ENCODE peak calls at places on chromosomes 11 and 22, in five cellular contexts. S, Y, U, D and Z are unnamed samples.
A peak's percentile ranks its signal among the peaks of the same experiment; 100 is the strongest.

GRCh38 chr11:115504279-115505158 is at the start of gene CADM1:
- DNase-seq in U (no peak), D (peak; percentile 92), Y (peak; percentile 82), S (peak; percentile 98), Z (peak; percentile 96)

GRCh38 chr11:80297808-80298460 is 857.1 kb upstream of the TENM4 start:
- DNase-seq in D (no peak), U (no peak), Y (no peak), S (no peak), Z (no peak)

GRCh38 chr11:121968638-121969037 is 147.4 kb downstream of the BLID start:
- DNase-seq in Y (no peak), S (no peak), D (no peak), U (no peak), Z (no peak)

GRCh38 chr11:109197656-109198055 is 224.3 kb upstream of the C11orf87 start:
- DNase-seq in D (no peak), Y (no peak), U (no peak), S (no peak), Z (no peak)

GRCh38 chr11:19276859-19277808 is 36.4 kb upstream of the E2F8 start:
- DNase-seq in U (no peak), D (peak; percentile 28), Y (no peak), S (no peak), Z (no peak)

GRCh38 chr11:34978236-34979191 is 62.1 kb downstream of the PDHX start:
- DNase-seq in S (no peak), U (no peak), Y (no peak), D (no peak), Z (no peak)

GRCh38 chr11:64068705-64069400 is 33.1 kb downstream of the FLRT1 start:
- DNase-seq in S (no peak), D (no peak), Y (no peak), U (no peak), Z (no peak)

GRCh38 chr11:63246045-63246444 is 2.6 kb upstream of the SLC22A25 start:
- DNase-seq in U (no peak), Y (no peak), S (no peak), D (no peak), Z (no peak)

GRCh38 chr11:69320756-69321741 is 27.1 kb downstream of the MYEOV start:
- DNase-seq in U (no peak), S (no peak), D (no peak), Y (no peak), Z (no peak)

GRCh38 chr22:23397618-23398567 is 182.2 kb downstream of the IGLL1 start:
- DNase-seq in Y (no peak), S (no peak), U (no peak), D (no peak), Z (no peak)

GRCh38 chr11:94706211-94706610 is 61.9 kb upstream of the AMOTL1 start:
- DNase-seq in Y (no peak), U (no peak), S (no peak), D (no peak), Z (no peak)
- TF ChIP-seq FOXM1 in Y (no peak), U (no peak), S (no peak), D (no peak), Z (no peak)

GRCh38 chr11:762421-763072 is 14.7 kb downstream of the GATD1 start:
- DNase-seq in S (no peak), Y (peak; percentile 34), D (no peak), U (no peak), Z (peak; percentile 82)
- TF ChIP-seq FOXM1 in S (no peak), Y (no peak), D (no peak), U (no peak), Z (no peak)

DNA sequence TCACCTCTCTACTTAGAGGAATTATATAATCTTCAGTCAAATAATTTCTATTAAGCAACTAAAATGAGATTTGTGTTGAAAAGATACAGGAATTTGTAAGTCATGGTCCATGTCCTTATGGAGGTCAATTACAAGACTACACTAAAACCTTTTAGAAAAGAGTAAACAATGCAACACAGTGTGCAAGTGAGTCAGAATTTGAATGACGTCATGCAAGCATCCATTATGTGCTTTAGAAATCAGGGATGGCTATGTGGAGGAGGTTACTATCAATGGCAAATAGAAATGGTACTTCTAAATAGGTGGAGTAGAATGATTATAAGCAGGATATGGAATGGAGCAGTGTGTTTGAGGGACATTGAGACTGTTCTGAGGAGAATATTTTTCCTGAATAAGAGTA is 16.6 kb downstream of the OR10D3 start:
- DNase-seq in D (no peak), U (no peak), Y (no peak), S (no peak), Z (no peak)
- TF ChIP-seq FOXM1 in D (no peak), U (no peak), Y (no peak), S (no peak), Z (no peak)

GRCh38 chr22:25627271-25627848 is 62.9 kb downstream of the GRK3 start:
- DNase-seq in S (no peak), D (no peak), Y (no peak), U (no peak), Z (peak; percentile 43)
- TF ChIP-seq FOXM1 in S (no peak), D (no peak), Y (no peak), U (no peak), Z (no peak)

GRCh38 chr11:17852246-17852645 is 117.7 kb downstream of the KCNC1 start:
- DNase-seq in D (no peak), S (no peak), U (no peak), Y (no peak), Z (no peak)
- TF ChIP-seq FOXM1 in D (no peak), S (no peak), U (no peak), Y (no peak), Z (no peak)

DNA sequence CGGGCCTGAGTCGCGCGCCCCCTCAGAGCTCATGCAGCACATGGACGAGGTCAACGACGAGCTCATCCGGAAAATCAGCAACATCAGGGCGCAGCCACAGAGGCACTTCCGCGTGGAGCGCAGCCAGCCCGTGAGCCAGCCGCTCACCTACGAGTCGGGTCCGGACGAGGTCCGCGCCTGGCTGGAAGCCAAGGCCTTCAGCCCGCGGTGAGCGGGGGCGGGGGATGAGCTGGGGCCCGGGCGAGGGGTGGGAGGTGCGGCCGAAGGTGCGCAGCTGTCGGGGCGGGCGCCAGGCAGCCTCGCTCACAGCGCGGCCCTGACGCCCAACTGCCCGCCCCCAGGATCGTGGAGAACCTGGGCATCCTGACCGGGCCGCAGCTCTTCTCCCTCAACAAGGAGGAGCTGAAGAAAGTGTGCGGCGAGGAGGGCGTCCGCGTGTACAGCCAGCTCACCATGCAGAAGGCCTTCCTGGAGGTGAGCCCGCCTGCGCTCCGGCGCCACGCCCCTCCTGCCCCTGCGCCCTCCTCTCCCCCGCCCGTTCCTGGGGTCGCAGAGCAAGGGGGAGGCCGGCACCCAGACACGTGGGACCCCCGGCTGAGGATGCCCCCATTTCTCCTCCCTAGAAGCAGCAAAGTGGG is 20.4 kb downstream of the EPS8L2 start:
- DNase-seq in D (no peak), S (no peak), Y (peak; percentile 95), U (no peak), Z (peak; percentile 71)
- TF ChIP-seq FOXM1 in D (no peak), S (no peak), Y (no peak), U (no peak), Z (no peak)

DNA sequence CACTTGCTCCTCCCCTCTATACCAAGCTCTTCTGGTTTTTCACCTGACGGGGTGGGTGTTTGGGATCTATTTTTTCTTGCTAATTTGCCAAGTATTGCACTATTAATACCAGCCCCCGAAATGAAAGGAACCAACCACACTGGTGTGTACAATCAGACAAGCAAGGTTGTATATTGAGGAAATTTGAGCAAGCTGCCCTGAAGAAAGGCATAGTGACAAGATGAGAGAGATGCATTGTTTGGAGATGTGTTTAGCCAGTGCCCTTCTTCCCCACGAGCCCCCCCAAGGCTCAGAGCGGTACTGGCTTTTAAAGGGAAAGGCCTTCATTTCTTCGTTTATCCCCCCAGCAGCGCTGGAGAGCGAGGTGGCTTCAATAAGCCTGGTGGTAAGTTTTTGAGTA is 15.2 kb upstream of the GAS2L1 start:
- DNase-seq in S (no peak), D (no peak), Y (no peak), U (no peak), Z (peak; percentile 30)
- TF ChIP-seq FOXM1 in S (no peak), D (no peak), Y (no peak), U (no peak), Z (no peak)

DNA sequence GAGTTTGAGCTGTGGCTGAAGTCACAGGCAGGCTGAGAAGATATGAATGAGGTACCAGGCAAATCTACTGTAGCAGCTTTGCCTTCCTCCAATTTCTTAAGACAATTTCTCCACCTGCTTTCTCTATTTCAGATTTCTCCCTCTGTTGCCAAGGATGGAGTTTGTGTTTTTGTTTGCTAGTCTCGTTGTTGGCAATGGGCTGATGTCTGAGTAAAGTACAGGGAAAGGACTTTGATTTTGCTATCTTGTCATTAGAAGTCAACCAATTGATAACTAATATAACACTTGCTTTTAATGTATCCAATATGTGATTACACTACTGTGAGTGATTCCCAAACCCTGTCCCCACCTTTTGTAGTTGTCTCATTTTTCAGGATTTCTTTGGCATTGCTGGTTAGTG is 40.1 kb upstream of the RRAS2 start:
- DNase-seq in Y (no peak), S (no peak), D (no peak), U (no peak), Z (no peak)
- TF ChIP-seq FOXM1 in Y (no peak), S (no peak), D (no peak), U (no peak), Z (no peak)

GRCh38 chr11:120065176-120065575 is 72.7 kb downstream of the TRIM29 start:
- DNase-seq in Y (no peak), D (no peak), S (no peak), U (no peak), Z (no peak)
- TF ChIP-seq FOXM1 in Y (no peak), D (no peak), S (no peak), U (no peak), Z (no peak)

GRCh38 chr11:100735949-100736675 is 49.0 kb downstream of the ARHGAP42 start:
- DNase-seq in U (no peak), D (no peak), S (no peak), Y (no peak), Z (no peak)

GRCh38 chr11:100738701-100739100 is 51.6 kb downstream of the ARHGAP42 start:
- DNase-seq in D (no peak), U (no peak), Y (no peak), S (no peak), Z (no peak)

GRCh38 chr11:100741866-100742625 is 55.0 kb downstream of the ARHGAP42 start:
- DNase-seq in Y (no peak), U (no peak), D (no peak), S (no peak), Z (no peak)

GRCh38 chr11:100739636-100740035 is 52.5 kb downstream of the ARHGAP42 start:
- DNase-seq in Y (no peak), S (no peak), D (peak; percentile 40), U (no peak), Z (no peak)

DNA sequence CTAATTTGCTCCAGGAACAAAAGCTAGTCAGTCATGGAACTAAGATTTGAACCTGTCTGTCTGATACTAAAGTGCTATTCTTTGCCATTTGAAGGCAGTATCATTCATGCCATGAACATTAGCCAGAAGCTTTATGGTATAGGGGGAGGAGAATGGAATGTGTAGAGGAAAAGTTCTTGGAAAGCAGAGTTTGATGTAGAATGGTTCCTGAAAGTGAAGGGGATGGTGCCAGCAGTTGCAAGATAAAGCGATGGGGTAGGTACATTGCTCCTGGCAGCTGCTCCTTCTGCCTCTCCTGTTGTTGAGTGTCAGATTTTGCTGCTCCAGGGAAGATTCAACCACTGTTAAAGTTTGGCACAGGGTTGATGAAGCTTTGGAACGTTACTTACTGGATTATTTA is 53.4 kb downstream of the ARHGAP42 start:
- DNase-seq in Y (no peak), U (no peak), S (no peak), D (no peak), Z (no peak)
- TF ChIP-seq FOXM1 in Y (no peak), U (no peak), S (no peak), D (no peak), Z (no peak)